ENCODE peak calls at places on chromosomes 1 and 21, in six cellular contexts. One of them, this sample, is unnamed.

GRCh38 chr1:22818061-22818770 is 107.6 kb downstream of the EPHB2 start:
- DNase-seq in IMR-90: no peak
- DNase-seq in suprapubic skin: no peak
- DNase-seq in breast epithelium: no peak
- DNase-seq in lower leg skin: no peak
- DNase-seq in transverse colon: no peak
- DNase-seq in this sample: no peak

GRCh38 chr1:222182641-222183040 is 365.3 kb downstream of the HHIPL2 start:
- DNase-seq in IMR-90: peak; percentile 69
- DNase-seq in suprapubic skin: no peak
- DNase-seq in breast epithelium: no peak
- DNase-seq in lower leg skin: no peak
- DNase-seq in transverse colon: no peak
- DNase-seq in this sample: no peak

GRCh38 chr1:19974822-19975416 is 4.5 kb downstream of the PLA2G2A start:
- DNase-seq in IMR-90: peak; percentile 72
- DNase-seq in suprapubic skin: no peak
- DNase-seq in breast epithelium: no peak
- DNase-seq in lower leg skin: no peak
- DNase-seq in transverse colon: peak; percentile 61
- DNase-seq in this sample: peak; percentile 54

GRCh38 chr1:45545553-45546310 is 4.9 kb upstream of the AKR1A1 start:
- DNase-seq in IMR-90: no peak
- DNase-seq in suprapubic skin: no peak
- DNase-seq in breast epithelium: no peak
- DNase-seq in lower leg skin: no peak
- DNase-seq in transverse colon: no peak
- DNase-seq in this sample: no peak

GRCh38 chr1:56433056-56433577 is 146.2 kb downstream of the PLPP3 start:
- DNase-seq in IMR-90: no peak
- DNase-seq in suprapubic skin: no peak
- DNase-seq in breast epithelium: no peak
- DNase-seq in lower leg skin: no peak
- DNase-seq in transverse colon: no peak
- DNase-seq in this sample: no peak

GRCh38 chr1:200307755-200308066 is 102.1 kb downstream of the ZNF281 start:
- DNase-seq in IMR-90: no peak
- DNase-seq in suprapubic skin: no peak
- DNase-seq in breast epithelium: no peak
- DNase-seq in lower leg skin: no peak
- DNase-seq in transverse colon: no peak
- DNase-seq in this sample: no peak

GRCh38 chr1:39988618-39989343 is 33.8 kb downstream of the MFSD2A start:
- DNase-seq in IMR-90: peak; percentile 62
- DNase-seq in suprapubic skin: no peak
- DNase-seq in breast epithelium: peak; percentile 67
- DNase-seq in lower leg skin: no peak
- DNase-seq in transverse colon: no peak
- DNase-seq in this sample: no peak

GRCh38 chr1:89810880-89811279 is 10.0 kb upstream of the LRRC8D start:
- DNase-seq in IMR-90: no peak
- DNase-seq in suprapubic skin: no peak
- DNase-seq in breast epithelium: no peak
- DNase-seq in lower leg skin: no peak
- DNase-seq in transverse colon: no peak
- DNase-seq in this sample: no peak

GRCh38 chr1:220484135-220484534 is 43.8 kb upstream of the MARK1 start:
- DNase-seq in IMR-90: no peak
- DNase-seq in suprapubic skin: no peak
- DNase-seq in breast epithelium: no peak
- DNase-seq in lower leg skin: no peak
- DNase-seq in transverse colon: no peak
- DNase-seq in this sample: no peak

GRCh38 chr1:149978547-149979023 is 31.9 kb downstream of the OTUD7B start:
- DNase-seq in IMR-90: no peak
- DNase-seq in suprapubic skin: no peak
- DNase-seq in breast epithelium: no peak
- DNase-seq in lower leg skin: no peak
- DNase-seq in transverse colon: peak; percentile 37
- DNase-seq in this sample: no peak

GRCh38 chr1:240687820-240688219 is 75.9 kb upstream of the GREM2 start:
- DNase-seq in IMR-90: no peak
- DNase-seq in suprapubic skin: no peak
- DNase-seq in breast epithelium: peak; percentile 24
- DNase-seq in lower leg skin: no peak
- DNase-seq in transverse colon: no peak
- DNase-seq in this sample: no peak

GRCh38 chr1:65009724-65010420 is 43.5 kb upstream of the JAK1 start:
- DNase-seq in IMR-90: no peak
- DNase-seq in suprapubic skin: no peak
- DNase-seq in breast epithelium: no peak
- DNase-seq in lower leg skin: no peak
- DNase-seq in transverse colon: no peak
- DNase-seq in this sample: no peak

GRCh38 chr1:2789986-2790581 is 11.4 kb downstream of the TTC34 start:
- DNase-seq in IMR-90: no peak
- DNase-seq in suprapubic skin: peak; percentile 45
- DNase-seq in breast epithelium: no peak
- DNase-seq in lower leg skin: no peak
- DNase-seq in transverse colon: no peak
- DNase-seq in this sample: no peak

GRCh38 chr1:9890224-9890731 is 19.8 kb downstream of the CTNNBIP1 start:
- DNase-seq in IMR-90: peak; percentile 96
- DNase-seq in suprapubic skin: no peak
- DNase-seq in breast epithelium: peak; percentile 58
- DNase-seq in lower leg skin: no peak
- DNase-seq in transverse colon: peak; percentile 22
- DNase-seq in this sample: peak; percentile 58

GRCh38 chr1:194378517-194378916 is 1192.1 kb upstream of the B3GALT2 start:
- DNase-seq in IMR-90: peak; percentile 59
- DNase-seq in suprapubic skin: no peak
- DNase-seq in breast epithelium: no peak
- DNase-seq in lower leg skin: no peak
- DNase-seq in transverse colon: no peak
- DNase-seq in this sample: no peak

GRCh38 chr1:186188004-186188539 is 187.0 kb downstream of the TPR start:
- DNase-seq in IMR-90: peak; percentile 94
- DNase-seq in suprapubic skin: no peak
- DNase-seq in breast epithelium: no peak
- DNase-seq in lower leg skin: no peak
- DNase-seq in transverse colon: no peak
- DNase-seq in this sample: peak; percentile 22

GRCh38 chr1:204408074-204408507 is 3.5 kb downstream of the PPP1R15B start:
- DNase-seq in IMR-90: peak; percentile 74
- DNase-seq in suprapubic skin: peak; percentile 91
- DNase-seq in breast epithelium: peak; percentile 88
- DNase-seq in lower leg skin: peak; percentile 93
- DNase-seq in transverse colon: peak; percentile 73
- DNase-seq in this sample: no peak

GRCh38 chr1:37808369-37809319 is 636 bp upstream of the YRDC start:
- DNase-seq in IMR-90: peak; percentile 76
- DNase-seq in suprapubic skin: peak; percentile 81
- DNase-seq in breast epithelium: peak; percentile 30
- DNase-seq in lower leg skin: peak; percentile 85
- DNase-seq in transverse colon: peak; percentile 79
- DNase-seq in this sample: peak; percentile 91

GRCh38 chr1:195664628-195665027 is 943.6 kb downstream of the KCNT2 start:
- DNase-seq in IMR-90: peak; percentile 55
- DNase-seq in suprapubic skin: no peak
- DNase-seq in breast epithelium: no peak
- DNase-seq in lower leg skin: no peak
- DNase-seq in transverse colon: no peak
- DNase-seq in this sample: no peak

GRCh38 chr1:15277370-15277769 is 30.3 kb downstream of the FHAD1 start:
- DNase-seq in IMR-90: no peak
- DNase-seq in suprapubic skin: peak; percentile 24
- DNase-seq in breast epithelium: no peak
- DNase-seq in lower leg skin: peak; percentile 54
- DNase-seq in transverse colon: no peak
- DNase-seq in this sample: no peak

GRCh38 chr1:60972841-60973364 is 109.5 kb upstream of the NFIA start:
- DNase-seq in IMR-90: peak; percentile 76
- DNase-seq in suprapubic skin: no peak
- DNase-seq in breast epithelium: no peak
- DNase-seq in lower leg skin: no peak
- DNase-seq in transverse colon: no peak
- DNase-seq in this sample: peak; percentile 51

GRCh38 chr1:6001992-6002576 is 9.9 kb upstream of the NPHP4 start:
- DNase-seq in IMR-90: no peak
- DNase-seq in suprapubic skin: peak; percentile 74
- DNase-seq in breast epithelium: no peak
- DNase-seq in lower leg skin: peak; percentile 78
- DNase-seq in transverse colon: no peak
- DNase-seq in this sample: peak; percentile 41

GRCh38 chr1:217088521-217089221 is 365.4 kb upstream of the ESRRG start:
- DNase-seq in IMR-90: peak; percentile 67
- DNase-seq in suprapubic skin: no peak
- DNase-seq in breast epithelium: no peak
- DNase-seq in lower leg skin: no peak
- DNase-seq in transverse colon: no peak
- DNase-seq in this sample: no peak

GRCh38 chr21:24594082-24594481 is 1013.2 kb downstream of the MRPL39 start:
- DNase-seq in IMR-90: no peak
- DNase-seq in suprapubic skin: no peak
- DNase-seq in breast epithelium: no peak
- DNase-seq in lower leg skin: no peak
- DNase-seq in transverse colon: no peak
- DNase-seq in this sample: no peak
- TF ChIP-seq POLR2A in IMR-90: no peak
- TF ChIP-seq POLR2A in suprapubic skin: no peak
- TF ChIP-seq POLR2A in breast epithelium: no peak
- TF ChIP-seq POLR2A in lower leg skin: no peak
- TF ChIP-seq POLR2A in transverse colon: no peak
- TF ChIP-seq POLR2A in this sample: no peak

GRCh38 chr1:11058595-11059165 is 1.1 kb downstream of the SRM start:
- DNase-seq in IMR-90: no peak
- DNase-seq in suprapubic skin: no peak
- DNase-seq in breast epithelium: no peak
- DNase-seq in lower leg skin: no peak
- DNase-seq in transverse colon: peak; percentile 31
- DNase-seq in this sample: no peak
- TF ChIP-seq POLR2A in IMR-90: no peak
- TF ChIP-seq POLR2A in suprapubic skin: no peak
- TF ChIP-seq POLR2A in breast epithelium: no peak
- TF ChIP-seq POLR2A in lower leg skin: no peak
- TF ChIP-seq POLR2A in transverse colon: no peak
- TF ChIP-seq POLR2A in this sample: no peak

GRCh38 chr1:207754011-207754410 is 2.2 kb downstream of the CD46 start:
- DNase-seq in IMR-90: no peak
- DNase-seq in suprapubic skin: no peak
- DNase-seq in breast epithelium: no peak
- DNase-seq in lower leg skin: no peak
- DNase-seq in transverse colon: no peak
- DNase-seq in this sample: no peak

GRCh38 chr1:207750901-207751300 is 953 bp upstream of the CD46 start:
- DNase-seq in IMR-90: no peak
- DNase-seq in suprapubic skin: no peak
- DNase-seq in breast epithelium: no peak
- DNase-seq in lower leg skin: no peak
- DNase-seq in transverse colon: no peak
- DNase-seq in this sample: no peak

GRCh38 chr1:207753611-207754010 is 1.8 kb downstream of the CD46 start:
- DNase-seq in IMR-90: no peak
- DNase-seq in suprapubic skin: no peak
- DNase-seq in breast epithelium: no peak
- DNase-seq in lower leg skin: no peak
- DNase-seq in transverse colon: no peak
- DNase-seq in this sample: no peak

GRCh38 chr1:207752456-207753132 is 740 bp downstream of the CD46 start:
- DNase-seq in IMR-90: peak; percentile 13
- DNase-seq in suprapubic skin: no peak
- DNase-seq in breast epithelium: peak; percentile 31
- DNase-seq in lower leg skin: peak; percentile 82
- DNase-seq in transverse colon: peak; percentile 77
- DNase-seq in this sample: no peak

DNA sequence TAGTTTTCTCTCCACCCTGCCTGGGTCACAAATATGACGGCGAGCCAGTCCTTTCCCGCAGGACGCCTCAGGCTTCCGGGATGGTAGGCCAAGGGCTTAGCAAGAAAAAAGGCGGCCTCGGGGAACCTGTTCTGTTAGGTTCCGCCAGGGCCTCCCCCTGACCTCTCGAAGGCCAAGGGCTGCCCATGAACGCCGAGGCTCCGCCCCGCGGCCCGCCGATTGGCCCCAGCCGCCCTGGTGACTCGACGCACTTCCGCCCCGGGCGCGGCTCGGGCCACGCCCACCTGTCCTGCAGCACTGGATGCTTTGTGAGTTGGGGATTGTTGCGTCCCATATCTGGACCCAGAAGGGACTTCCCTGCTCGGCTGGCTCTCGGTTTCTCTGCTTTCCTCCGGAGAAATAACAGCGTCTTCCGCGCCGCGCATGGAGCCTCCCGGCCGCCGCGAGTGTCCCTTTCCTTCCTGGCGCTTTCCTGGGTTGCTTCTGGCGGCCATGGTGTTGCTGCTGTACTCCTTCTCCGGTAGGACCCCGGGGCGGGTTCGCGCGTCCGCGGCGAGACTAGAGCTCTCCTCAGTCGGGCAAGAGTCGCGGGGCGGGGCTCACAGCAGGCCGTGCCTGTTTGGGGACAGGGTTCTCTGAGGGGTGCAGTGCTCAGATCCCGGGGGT is at the start of gene CD46:
- DNase-seq in IMR-90: peak; percentile 85
- DNase-seq in suprapubic skin: peak; percentile 98
- DNase-seq in breast epithelium: peak; percentile 96
- DNase-seq in lower leg skin: peak; percentile 99
- DNase-seq in transverse colon: peak; percentile 98
- DNase-seq in this sample: peak; percentile 88
- TF ChIP-seq POLR2A in IMR-90: peak; percentile 37
- TF ChIP-seq POLR2A in suprapubic skin: no peak
- TF ChIP-seq POLR2A in breast epithelium: peak; percentile 58
- TF ChIP-seq POLR2A in lower leg skin: peak; percentile 42
- TF ChIP-seq POLR2A in transverse colon: peak; percentile 96
- TF ChIP-seq POLR2A in this sample: peak; percentile 68

DNA sequence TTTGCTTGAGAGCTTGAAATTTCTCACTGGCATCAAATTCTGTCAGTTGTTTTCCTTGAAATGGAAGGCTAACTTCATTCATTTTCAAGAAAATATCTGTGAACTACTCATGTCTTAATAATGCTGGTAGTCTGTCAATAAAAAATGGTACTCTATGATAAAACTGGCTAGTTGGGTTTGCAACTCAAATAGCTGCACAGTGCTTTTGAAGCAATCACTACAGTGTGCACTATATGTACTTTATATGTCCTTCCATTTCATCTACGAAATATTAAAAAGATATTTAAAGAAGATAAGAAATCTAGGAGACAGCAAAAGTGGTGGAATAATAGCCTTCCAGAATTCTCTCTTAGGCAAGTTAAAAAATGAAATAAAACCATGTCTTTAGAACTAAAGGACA is 39.9 kb upstream of the ZNHIT6 start:
- DNase-seq in IMR-90: no peak
- DNase-seq in suprapubic skin: no peak
- DNase-seq in breast epithelium: no peak
- DNase-seq in lower leg skin: no peak
- DNase-seq in transverse colon: no peak
- DNase-seq in this sample: no peak
- TF ChIP-seq POLR2A in IMR-90: no peak
- TF ChIP-seq POLR2A in suprapubic skin: no peak
- TF ChIP-seq POLR2A in breast epithelium: no peak
- TF ChIP-seq POLR2A in lower leg skin: no peak
- TF ChIP-seq POLR2A in transverse colon: no peak
- TF ChIP-seq POLR2A in this sample: no peak

GRCh38 chr1:219337588-219337987 is 163.9 kb downstream of the LYPLAL1 start:
- DNase-seq in IMR-90: no peak
- DNase-seq in suprapubic skin: no peak
- DNase-seq in breast epithelium: no peak
- DNase-seq in lower leg skin: no peak
- DNase-seq in transverse colon: no peak
- DNase-seq in this sample: no peak
- TF ChIP-seq POLR2A in IMR-90: no peak
- TF ChIP-seq POLR2A in suprapubic skin: no peak
- TF ChIP-seq POLR2A in breast epithelium: no peak
- TF ChIP-seq POLR2A in lower leg skin: no peak
- TF ChIP-seq POLR2A in transverse colon: no peak
- TF ChIP-seq POLR2A in this sample: no peak

This sample was measured in H54.